ENCODE peak calls at places on chromosome 19, in nine cellular contexts. V, Y, Q, X, E, H, D, U and B are unnamed samples.

GRCh38 chr19:55304980-55305379 is 20.2 kb downstream of the TMEM150B start:
- DNase-seq in V (no peak), E (no peak), Q (no peak), D (no peak), Y (no peak), X (no peak), H (no peak), U (no peak), B (no peak)

GRCh38 chr19:47239152-47239551 is 8.2 kb upstream of the BBC3 start:
- DNase-seq in E (no peak), Q (no peak), V (no peak), X (no peak), Y (no peak), U (peak; percentile 45), H (no peak), D (no peak), B (no peak)

GRCh38 chr19:30669329-30670010 is 297.3 kb downstream of the ZNF536 start:
- DNase-seq in U (peak; percentile 50), Y (peak; percentile 34), H (peak; percentile 85), E (no peak), D (peak; percentile 76), V (peak; percentile 90), X (no peak), Q (no peak), B (no peak)

GRCh38 chr19:16001481-16002312 is 52.9 kb downstream of the OR10H4 start:
- DNase-seq in D (no peak), U (peak; percentile 91), X (peak; percentile 49), Y (peak; percentile 72), Q (peak; percentile 55), V (no peak), H (no peak), E (no peak), B (peak; percentile 64)

GRCh38 chr19:10399878-10400277 is 3.5 kb downstream of the CDC37 start:
- DNase-seq in V (no peak), E (no peak), U (no peak), X (no peak), Y (no peak), Q (no peak), D (no peak), H (no peak), B (no peak)

GRCh38 chr19:53076984-53077383 is 26.2 kb downstream of the ZNF160 start:
- DNase-seq in V (no peak), X (no peak), Y (peak; percentile 40), H (no peak), Q (no peak), D (peak; percentile 81), E (no peak), U (peak; percentile 88), B (no peak)

GRCh38 chr19:55464039-55464668 is 397 bp downstream of the C19orf85 start:
- DNase-seq in U (no peak), Q (no peak), D (no peak), E (no peak), X (no peak), V (no peak), H (peak; percentile 64), Y (no peak), B (no peak)

GRCh38 chr19:56333506-56333905 is 18.9 kb upstream of the ZSCAN5A start:
- DNase-seq in H (no peak), Y (peak; percentile 59), X (peak; percentile 18), Q (no peak), V (no peak), E (no peak), U (peak; percentile 83), D (peak; percentile 13), B (peak; percentile 19)

GRCh38 chr19:1747285-1748114 is 5.8 kb upstream of the ONECUT3 start:
- DNase-seq in E (no peak), X (no peak), V (no peak), H (no peak), U (peak; percentile 73), Q (no peak), Y (peak; percentile 77), D (no peak), B (no peak)

GRCh38 chr19:13008926-13009787 is 13.9 kb downstream of the NFIX start:
- DNase-seq in H (no peak), E (peak; percentile 66), X (no peak), U (no peak), D (no peak), V (no peak), Q (no peak), Y (peak; percentile 48), B (no peak)

GRCh38 chr19:14796021-14796420 is 17.7 kb upstream of the ADGRE2 start:
- DNase-seq in D (no peak), E (no peak), Q (no peak), V (no peak), U (no peak), X (no peak), H (no peak), Y (no peak), B (no peak)

GRCh38 chr19:44927746-44928145 is 13.3 kb downstream of the APOC1 start:
- DNase-seq in Y (peak; percentile 92), V (no peak), D (no peak), E (no peak), X (no peak), U (peak; percentile 84), Q (no peak), H (no peak), B (no peak)

GRCh38 chr19:39160889-39161672 is 35.5 kb downstream of the PAK4 start:
- DNase-seq in V (no peak), U (no peak), H (peak; percentile 63), Y (peak; percentile 90), D (no peak), X (no peak), Q (no peak), E (no peak), B (no peak)

GRCh38 chr19:14089412-14089661 is 1.2 kb downstream of the SAMD1 start:
- DNase-seq in H (no peak), Y (peak; percentile 35), Q (no peak), E (no peak), V (no peak), X (no peak), U (peak; percentile 46), D (no peak), B (no peak)

GRCh38 chr19:1591421-1592022 is 1.1 kb downstream of the MBD3 start:
- DNase-seq in E (no peak), X (no peak), Y (no peak), V (no peak), H (no peak), U (no peak), D (peak; percentile 32), Q (no peak), B (no peak)

GRCh38 chr19:44141191-44142013 is at the start of gene ZNF234:
- DNase-seq in D (peak; percentile 89), V (peak; percentile 93), X (peak; percentile 67), U (peak; percentile 82), H (peak; percentile 90), Y (peak; percentile 80), E (peak; percentile 84), Q (peak; percentile 40), B (peak; percentile 48)

GRCh38 chr19:6586726-6587092 is 4.2 kb downstream of the CD70 start:
- DNase-seq in U (no peak), V (no peak), Y (no peak), H (no peak), Q (no peak), X (no peak), D (no peak), E (no peak), B (no peak)
- H3K4me3 ChIP-seq in U (no peak overlapping the region), V (no peak overlapping the region), Y (no peak overlapping the region), H (no peak overlapping the region), Q (peak overlapping the region; percentile 100), X (no peak overlapping the region), D (no peak overlapping the region), E (no peak overlapping the region), B (peak overlapping the region; percentile 84)

DNA sequence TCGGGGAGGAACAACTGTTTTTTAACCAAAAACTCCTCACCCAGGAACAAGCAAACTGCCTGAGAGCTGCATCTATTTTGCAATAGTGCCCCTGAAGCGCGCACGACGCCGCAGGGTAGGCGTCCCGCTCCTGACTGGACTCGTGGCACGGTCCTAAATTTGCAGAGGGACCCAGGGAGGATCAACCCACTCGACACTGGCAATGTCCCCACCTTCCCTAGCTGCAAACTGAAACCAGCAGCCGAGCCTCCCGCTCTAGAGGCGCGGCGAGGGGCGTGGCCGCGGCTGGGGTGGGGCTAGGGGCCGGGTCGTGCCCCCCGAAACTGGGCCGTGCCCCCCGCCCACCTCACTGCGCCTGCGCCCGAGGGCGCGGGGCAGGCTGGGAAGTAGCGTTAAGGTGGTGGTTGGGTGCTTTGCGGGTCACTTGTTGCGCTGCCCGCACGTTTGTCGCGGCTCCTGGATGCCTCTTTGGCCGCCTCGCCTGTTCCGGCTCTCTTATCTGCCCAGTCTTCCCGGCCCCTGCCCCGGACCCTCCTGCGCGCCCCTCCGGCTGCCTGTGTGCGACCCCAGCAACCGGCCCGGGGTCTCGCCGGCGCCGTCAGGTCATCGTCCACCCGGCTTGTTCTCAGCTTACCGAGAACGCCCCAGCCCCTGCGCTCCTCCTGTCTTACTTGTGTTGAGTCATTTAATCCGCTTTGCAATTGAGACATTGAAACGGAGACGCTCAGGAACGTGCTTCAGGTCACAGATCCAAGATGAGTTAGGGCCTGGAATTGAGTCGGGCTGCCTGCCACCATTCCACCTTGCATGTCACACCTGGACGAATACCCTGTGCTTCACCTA is 37.9 kb upstream of the LSM14A start:
- DNase-seq in X (peak; percentile 16), E (peak; percentile 91), Q (peak; percentile 56), Y (peak; percentile 58), V (peak; percentile 96), U (peak; percentile 68), H (peak; percentile 96), D (peak; percentile 93), B (peak; percentile 65)
- TF ChIP-seq CTCF in X (no peak), E (no peak), Q (no peak), Y (no peak), V (no peak), U (no peak), H (no peak), D (no peak), B (no peak)

GRCh38 chr19:50428768-50429463 is 3.8 kb upstream of the MYBPC2 start:
- DNase-seq in D (no peak), V (no peak), E (no peak), X (no peak), H (no peak), U (no peak), Q (no peak), Y (no peak), B (no peak)

GRCh38 chr19:50430888-50431342 is 1.8 kb upstream of the MYBPC2 start:
- DNase-seq in X (no peak), H (no peak), U (no peak), E (no peak), Q (no peak), Y (no peak), V (no peak), D (no peak), B (no peak)

GRCh38 chr19:50425581-50425980 is 6.8 kb downstream of the SPIB start:
- DNase-seq in E (no peak), D (no peak), Q (no peak), Y (no peak), U (no peak), H (no peak), V (no peak), X (no peak), B (no peak)

GRCh38 chr19:50427997-50428425 is 4.7 kb upstream of the MYBPC2 start:
- DNase-seq in V (peak; percentile 97), Y (peak; percentile 70), D (peak; percentile 34), U (peak; percentile 95), H (peak; percentile 93), E (peak; percentile 96), X (peak; percentile 11), Q (no peak), B (no peak)

GRCh38 chr19:50427318-50427925 is 5.3 kb upstream of the MYBPC2 start:
- DNase-seq in Q (no peak), D (no peak), U (no peak), Y (no peak), V (no peak), H (no peak), E (no peak), X (no peak), B (no peak)
- H3K4me3 ChIP-seq in Q (no peak overlapping the region), D (no peak overlapping the region), U (peak overlapping the region; percentile 34), Y (peak overlapping the region; percentile 7), V (no peak overlapping the region), H (no peak overlapping the region), E (peak overlapping the region; percentile 17), X (peak overlapping the region; percentile 46), B (no peak overlapping the region)

GRCh38 chr19:3575260-3575741 is 2.6 kb downstream of the HMG20B start:
- DNase-seq in V (no peak), Q (no peak), X (no peak), D (peak; percentile 44), H (no peak), Y (no peak), E (no peak), U (peak; percentile 68), B (no peak)
- TF ChIP-seq CTCF in V (no peak), Q (no peak), X (peak; percentile 27), D (peak; percentile 29), H (no peak), Y (peak; percentile 12), E (no peak), U (peak; percentile 59), B (peak; percentile 58)